ENCODE peak calls at places on chromosomes 4 and X, in five cellular contexts. R is fibroblast of lung, H is brain microvascular endothelial cell, M is AG04450, C is left lung. Q is an unnamed sample.

GRCh38 chrX:48683411-48683982 is at the start of gene WAS:
- DNase-seq in R (no peak), H (no peak), M (no peak), C (no peak), Q (no peak)

GRCh38 chr4:8376361-8377102 is 64.0 kb downstream of the ACOX3 start:
- DNase-seq in R (no peak), H (peak), M (no peak), C (peak), Q (no peak)

GRCh38 chr4:158914178-158914577 is 145.4 kb downstream of the FNIP2 start:
- DNase-seq in R (peak), H (peak), M (no peak), C (no peak), Q (no peak)

GRCh38 chr4:44996276-44996845 is 270.0 kb upstream of the GNPDA2 start:
- DNase-seq in R (no peak), H (no peak), M (no peak), C (no peak), Q (no peak)

GRCh38 chrX:46575991-46576392 is 2.4 kb downstream of the CHST7 start:
- DNase-seq in R (peak), H (no peak), M (no peak), C (no peak), Q (no peak)

GRCh38 chr4:145388043-145388442 is 93.6 kb upstream of the SMAD1 start:
- DNase-seq in R (peak), H (no peak), M (no peak), C (no peak), Q (no peak)

GRCh38 chrX:15350329-15350996 is 15.1 kb upstream of the PIGA start:
- DNase-seq in R (no peak), H (no peak), M (no peak), C (no peak), Q (no peak)

GRCh38 chrX:130091976-130092522 is 18.2 kb downstream of the ELF4 start:
- DNase-seq in R (no peak), H (no peak), M (no peak), C (peak), Q (no peak)

GRCh38 chr4:125316391-125316780 is 1.6 kb downstream of the FAT4 start:
- DNase-seq in R (no peak), H (no peak), M (no peak), C (peak), Q (peak)

GRCh38 chr4:35934370-35934981 is 309.8 kb downstream of the ARAP2 start:
- DNase-seq in R (peak), H (no peak), M (no peak), C (no peak), Q (no peak)

GRCh38 chr4:10157478-10158354 is 41.1 kb upstream of the WDR1 start:
- DNase-seq in R (peak), H (peak), M (peak), C (peak), Q (no peak)

GRCh38 chr4:189773909-189774308 is 166.8 kb upstream of the FRG1 start:
- DNase-seq in R (peak), H (peak), M (no peak), C (no peak), Q (no peak)

GRCh38 chr4:77196866-77197265 is 39.9 kb downstream of the CCNG2 start:
- DNase-seq in R (no peak), H (no peak), M (no peak), C (no peak), Q (no peak)

GRCh38 chrX:119121341-119121740 is 6.3 kb downstream of the KIAA1210 start:
- DNase-seq in R (peak), H (peak), M (no peak), C (no peak), Q (no peak)

GRCh38 chr4:52545099-52546069 is 113.7 kb downstream of the USP46 start:
- DNase-seq in R (peak), H (peak), M (peak), C (peak), Q (peak)

GRCh38 chr4:7160951-7161440 is 31.3 kb upstream of the SORCS2 start:
- DNase-seq in R (no peak), H (no peak), M (no peak), C (peak), Q (peak)

GRCh38 chr4:159349332-159349731 is 246.5 kb downstream of the RAPGEF2 start:
- DNase-seq in R (no peak), H (no peak), M (no peak), C (no peak), Q (no peak)

GRCh38 chr4:90597927-90598326 is 470.7 kb downstream of the CCSER1 start:
- DNase-seq in R (no peak), H (no peak), M (no peak), C (no peak), Q (no peak)

GRCh38 chr4:124753941-124754581 is 41.5 kb upstream of the ANKRD50 start:
- DNase-seq in R (no peak), H (no peak), M (no peak), C (peak), Q (no peak)

GRCh38 chr4:139791681-139792080 is 126.1 kb downstream of the MGST2 start:
- DNase-seq in R (no peak), H (no peak), M (no peak), C (no peak), Q (no peak)

GRCh38 chr4:153489856-153490558 is 23.8 kb downstream of the TMEM131L start:
- DNase-seq in R (peak), H (no peak), M (no peak), C (no peak), Q (no peak)

GRCh38 chr4:53592128-53592527 is 842 bp upstream of the LNX1 start:
- DNase-seq in R (peak), H (no peak), M (no peak), C (no peak), Q (no peak)

GRCh38 chrX:19661977-19662376 is 146.7 kb upstream of the MAP3K15 start:
- DNase-seq in R (no peak), H (no peak), M (no peak), C (no peak), Q (no peak)

GRCh38 chr4:127782025-127782274 is 172 bp upstream of the HSPA4L start:
- DNase-seq in R (peak), H (peak), M (peak), C (peak), Q (peak)

GRCh38 chr4:153064571-153064970 is 128.4 kb downstream of the FHDC1 start:
- DNase-seq in R (no peak), H (no peak), M (no peak), C (no peak), Q (no peak)

GRCh38 chr4:103915224-103915869 is 195.6 kb upstream of the TACR3 start:
- DNase-seq in R (peak), H (no peak), M (no peak), C (no peak), Q (no peak)

GRCh38 chr4:36039031-36039430 is 205.3 kb downstream of the ARAP2 start:
- DNase-seq in R (no peak), H (no peak), M (no peak), C (no peak), Q (no peak)

GRCh38 chrX:24371391-24371972 is 11.0 kb downstream of the SUPT20HL1 start:
- DNase-seq in R (peak), H (peak), M (no peak), C (peak), Q (no peak)

GRCh38 chr4:8216443-8217245 is 17.6 kb downstream of the SH3TC1 start:
- DNase-seq in R (no peak), H (no peak), M (no peak), C (no peak), Q (no peak)

GRCh38 chr4:768995-769394 is 56.9 kb downstream of the CPLX1 start:
- DNase-seq in R (no peak), H (no peak), M (no peak), C (no peak), Q (no peak)

DNA sequence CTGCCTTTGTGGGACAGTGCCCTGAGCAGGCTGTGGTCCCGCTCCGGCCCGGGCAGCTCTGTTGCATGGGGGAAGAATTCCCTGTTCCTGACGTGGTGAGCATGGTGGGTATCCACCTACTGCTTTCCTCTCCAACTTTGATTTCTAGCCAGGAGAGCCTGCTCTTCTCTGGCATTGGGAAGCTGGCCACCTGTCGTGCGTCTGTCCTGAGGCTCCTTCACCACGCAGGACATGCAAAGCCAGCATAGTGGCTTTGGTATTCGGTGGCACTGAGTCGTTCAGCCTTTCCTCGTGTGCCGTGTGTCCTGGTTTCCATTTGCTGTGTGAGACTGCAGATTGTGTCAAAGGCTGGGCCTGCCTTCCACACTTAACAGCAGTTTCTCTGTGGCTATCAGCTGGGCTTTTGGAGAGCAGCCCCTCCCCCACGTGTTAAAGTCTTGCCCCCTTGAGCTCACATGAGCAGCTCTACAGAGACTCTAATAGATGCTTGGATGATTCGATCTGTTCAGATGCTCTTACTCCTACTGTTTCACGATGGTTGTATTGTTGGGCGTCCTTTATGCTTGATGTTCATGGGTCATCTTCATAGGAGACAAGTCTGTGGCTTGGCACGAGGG is 46.4 kb upstream of the CLCN4 start:
- DNase-seq in R (no peak), H (no peak), M (no peak), C (no peak), Q (no peak)
- H3K4me3 ChIP-seq in R (no peak), H (no peak), M (no peak), C (no peak), Q (no peak)

DNA sequence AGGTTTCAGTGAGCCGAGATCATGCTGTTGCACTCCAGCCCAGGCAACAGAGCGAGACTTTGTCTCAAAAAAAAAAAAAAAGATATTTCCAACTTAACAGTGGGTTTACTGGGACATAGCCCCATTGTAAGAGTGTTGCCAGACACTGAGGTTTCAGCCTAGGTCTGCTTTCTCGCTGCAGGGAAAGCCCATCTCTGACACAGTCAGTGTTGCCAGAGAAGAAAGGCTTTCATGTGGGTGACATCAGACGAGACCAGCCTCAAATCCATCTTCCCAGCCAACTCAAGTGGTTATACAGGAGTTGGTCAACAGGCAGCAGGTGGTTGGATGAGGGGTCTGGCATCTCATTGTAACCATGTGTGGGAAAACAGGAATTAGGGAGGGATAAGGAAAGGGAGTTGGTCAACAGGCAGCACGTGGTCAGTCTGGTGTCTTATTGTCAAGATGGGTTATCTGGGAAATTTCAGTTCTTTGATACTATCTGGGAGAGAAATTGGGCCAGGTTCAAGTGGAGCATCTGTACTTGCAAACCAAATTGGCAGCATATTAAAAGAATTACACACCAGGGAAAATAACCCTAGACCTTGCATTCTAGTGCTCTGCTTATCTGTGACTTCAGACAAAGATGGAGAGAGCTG is 41.1 kb downstream of the NELFA start:
- DNase-seq in R (peak), H (no peak), M (no peak), C (no peak), Q (no peak)
- H3K27ac ChIP-seq in R (no peak), H (no peak), M (no peak), C (no peak), Q (no peak)

GRCh38 chrX:826026-826425 is 195.4 kb downstream of the SHOX start:
- DNase-seq in R (peak), H (peak), M (no peak), C (no peak), Q (no peak)
- H3K4me3 ChIP-seq in R (no peak), H (no peak), M (no peak), C (no peak), Q (no peak)

DNA sequence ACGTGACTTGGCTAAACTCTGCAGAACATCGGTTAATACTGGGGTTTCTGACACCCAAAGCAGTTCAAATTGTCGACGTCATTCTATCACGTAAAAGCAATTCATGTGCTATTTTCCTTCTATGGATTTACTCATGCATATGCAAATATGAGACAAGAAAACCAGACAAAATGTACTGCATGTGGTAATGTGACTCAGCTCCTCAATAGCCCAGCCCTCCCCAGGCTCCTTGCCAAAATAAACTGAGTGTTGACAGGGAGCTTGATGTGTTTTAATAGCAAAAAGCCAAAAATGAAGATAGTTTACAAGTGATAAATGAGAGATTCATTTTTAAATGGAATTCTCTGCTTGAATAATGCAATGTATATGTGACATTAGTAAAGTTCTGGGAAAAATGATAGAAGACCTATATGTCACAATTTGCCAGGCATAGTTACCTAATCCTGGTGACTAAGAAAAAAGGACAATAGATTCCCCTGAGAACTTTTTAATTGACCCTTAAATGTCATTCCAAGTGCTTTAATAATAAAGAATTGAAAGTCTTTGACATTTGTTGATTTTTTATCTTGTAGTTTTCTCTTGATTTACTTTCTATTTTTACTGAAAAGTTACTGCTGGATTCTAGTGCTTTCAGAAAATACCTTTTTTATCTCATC is 1700.6 kb upstream of the TENM3 start:
- DNase-seq in R (peak), H (peak), M (no peak), C (no peak), Q (no peak)
- H3K27ac ChIP-seq in R (no peak), H (no peak), M (no peak), C (no peak), Q (no peak)

GRCh38 chrX:70422886-70423336 is at the start of gene GDPD2:
- DNase-seq in R (peak), H (no peak), M (no peak), C (no peak), Q (no peak)
- H3K4me3 ChIP-seq in R (no peak), H (no peak), M (no peak), C (no peak), Q (no peak)

GRCh38 chr4:70637239-70637920 is 8.8 kb downstream of the ENAM start:
- DNase-seq in R (no peak), H (no peak), M (no peak), C (no peak), Q (no peak)
- H3K27ac ChIP-seq in R (no peak), H (no peak), M (no peak), C (no peak), Q (no peak)

Q was measured in coronary artery.